ENCODE peak calls at places on chromosomes 2 and 18, in six cellular contexts. X, Y, Q, E, A and G are unnamed samples.

GRCh38 chr2:200172944-200173481 is 133.5 kb upstream of the SPATS2L start:
- DNase-seq in X (no peak), Y (peak), Q (no peak), E (no peak), A (no peak), G (no peak)

GRCh38 chr2:104788721-104789446 is 65.0 kb upstream of the POU3F3 start:
- DNase-seq in X (no peak), Y (no peak), Q (no peak), E (peak), A (no peak), G (no peak)

GRCh38 chr2:42224422-42225067 is 55.4 kb downstream of the EML4 start:
- DNase-seq in X (no peak), Y (no peak), Q (no peak), E (no peak), A (no peak), G (no peak)

GRCh38 chr18:76687271-76688006 is 134.9 kb upstream of the ZNF236 start:
- DNase-seq in X (no peak), Y (peak), Q (no peak), E (no peak), A (no peak), G (no peak)

GRCh38 chr18:72544092-72544886 is at the start of gene CBLN2:
- DNase-seq in X (no peak), Y (peak), Q (peak), E (peak), A (no peak), G (no peak)

GRCh38 chr2:221254281-221254680 is 317.8 kb downstream of the EPHA4 start:
- DNase-seq in X (no peak), Y (peak), Q (peak), E (no peak), A (no peak), G (no peak)

GRCh38 chr18:25503567-25504081 is 151.7 kb upstream of the ZNF521 start:
- DNase-seq in X (no peak), Y (peak), Q (peak), E (peak), A (no peak), G (no peak)

GRCh38 chr2:229160984-229161383 is 110.1 kb downstream of the PID1 start:
- DNase-seq in X (no peak), Y (no peak), Q (no peak), E (no peak), A (no peak), G (no peak)

GRCh38 chr2:64842030-64842429 is 147.2 kb upstream of the SLC1A4 start:
- DNase-seq in X (no peak), Y (no peak), Q (no peak), E (no peak), A (no peak), G (no peak)

GRCh38 chr18:26738706-26739105 is 126.8 kb downstream of the AQP4 start:
- DNase-seq in X (no peak), Y (no peak), Q (no peak), E (no peak), A (no peak), G (no peak)

GRCh38 chr2:237096201-237096600 is 10.5 kb downstream of the COPS8 start:
- DNase-seq in X (no peak), Y (peak), Q (no peak), E (no peak), A (no peak), G (no peak)

GRCh38 chr2:98894331-98895000 is 41.6 kb downstream of the CRACDL start:
- DNase-seq in X (no peak), Y (no peak), Q (no peak), E (no peak), A (no peak), G (no peak)

GRCh38 chr18:49026501-49027378 is 76.0 kb upstream of the SMAD7 start:
- DNase-seq in X (no peak), Y (no peak), Q (no peak), E (no peak), A (no peak), G (no peak)

GRCh38 chr18:25360301-25360899 is 8.4 kb upstream of the ZNF521 start:
- DNase-seq in X (no peak), Y (no peak), Q (no peak), E (no peak), A (no peak), G (no peak)

GRCh38 chr18:7896164-7896563 is 329.0 kb downstream of the PTPRM start:
- DNase-seq in X (no peak), Y (peak), Q (no peak), E (no peak), A (no peak), G (no peak)

GRCh38 chr18:13147146-13147545 is 71.4 kb upstream of the LDLRAD4 start:
- DNase-seq in X (no peak), Y (no peak), Q (no peak), E (no peak), A (no peak), G (no peak)

GRCh38 chr2:240568678-240569522 is 616 bp downstream of the RNPEPL1 start:
- DNase-seq in X (peak), Y (peak), Q (peak), E (no peak), A (peak), G (peak)

GRCh38 chr2:1743396-1744150 is 742 bp downstream of the PXDN start:
- DNase-seq in X (no peak), Y (peak), Q (no peak), E (no peak), A (no peak), G (no peak)

GRCh38 chr18:58755304-58756010 is 84.2 kb downstream of the MALT1 start:
- DNase-seq in X (no peak), Y (peak), Q (peak), E (no peak), A (no peak), G (no peak)

GRCh38 chr2:142286618-142287017 is 155.8 kb upstream of the LRP1B start:
- DNase-seq in X (no peak), Y (peak), Q (peak), E (no peak), A (no peak), G (no peak)

GRCh38 chr2:42009657-42010580 is 37.9 kb upstream of the PKDCC start:
- DNase-seq in X (no peak), Y (no peak), Q (no peak), E (no peak), A (peak), G (no peak)

GRCh38 chr2:3198119-3198518 is 179.5 kb downstream of the EIPR1 start:
- DNase-seq in X (no peak), Y (no peak), Q (peak), E (peak), A (peak), G (peak)

GRCh38 chr2:170819941-170820646 is 3.4 kb downstream of the GAD1 start:
- DNase-seq in X (no peak), Y (no peak), Q (no peak), E (no peak), A (no peak), G (no peak)

GRCh38 chr2:44522846-44523245 is 161.1 kb downstream of the CAMKMT start:
- DNase-seq in X (no peak), Y (no peak), Q (no peak), E (no peak), A (no peak), G (no peak)

GRCh38 chr2:238704471-238705230 is 143.2 kb upstream of the TWIST2 start:
- DNase-seq in X (no peak), Y (no peak), Q (no peak), E (no peak), A (no peak), G (no peak)

GRCh38 chr18:23163786-23164583 is 28.7 kb downstream of the CABLES1 start:
- DNase-seq in X (no peak), Y (no peak), Q (no peak), E (no peak), A (no peak), G (no peak)

GRCh38 chr2:41941831-41942230 is 106.0 kb upstream of the PKDCC start:
- DNase-seq in X (no peak), Y (no peak), Q (peak), E (no peak), A (no peak), G (no peak)

GRCh38 chr2:16319425-16320245 is 346.0 kb downstream of the CYRIA start:
- DNase-seq in X (no peak), Y (no peak), Q (peak), E (no peak), A (no peak), G (no peak)